ENCODE peak calls at places on chromosomes 3 and 15, in five cellular contexts. N is EH; Y is CD4-positive, alpha-beta memory T cell; G is body of pancreas; V is left ventricle myocardium inferior. P is an unnamed sample.

GRCh38 chr3:46882377-46883015 is 5.0 kb downstream of the PTH1R start:
- DNase-seq in N (peak), Y (no peak), G (no peak), V (no peak), P (no peak)

GRCh38 chr3:128502712-128503111 is 9.7 kb upstream of the GATA2 start:
- DNase-seq in N (no peak), Y (no peak), G (no peak), V (no peak), P (no peak)

GRCh38 chr3:71451812-71452211 is 131.7 kb downstream of the FOXP1 start:
- DNase-seq in N (no peak), Y (no peak), G (no peak), V (no peak), P (no peak)

GRCh38 chr15:101652783-101653430 is 726 bp upstream of the TM2D3 start:
- DNase-seq in N (peak), Y (no peak), G (peak), V (no peak), P (peak)

GRCh38 chr3:55189359-55189801 is 261.5 kb upstream of the LRTM1 start:
- DNase-seq in N (peak), Y (no peak), G (no peak), V (no peak), P (no peak)

GRCh38 chr15:64187396-64188191 is 24.8 kb upstream of the PPIB start:
- DNase-seq in N (peak), Y (no peak), G (no peak), V (no peak), P (no peak)

GRCh38 chr3:59699648-59700320 is 650.0 kb upstream of the CFAP20DC start:
- DNase-seq in N (no peak), Y (no peak), G (no peak), V (no peak), P (no peak)

GRCh38 chr15:71601038-71601869 is 209.1 kb upstream of the NR2E3 start:
- DNase-seq in N (peak), Y (no peak), G (no peak), V (no peak), P (no peak)

GRCh38 chr3:32177702-32178198 is 60.7 kb upstream of the CMTM8 start:
- DNase-seq in N (peak), Y (peak), G (peak), V (no peak), P (peak)

GRCh38 chr3:49295489-49296058 is 18.5 kb upstream of the C3orf62 start:
- DNase-seq in N (peak), Y (peak), G (peak), V (no peak), P (no peak)

GRCh38 chr3:52851348-52851747 is 16.5 kb upstream of the MUSTN1 start:
- DNase-seq in N (peak), Y (peak), G (peak), V (no peak), P (peak)

GRCh38 chr15:68599560-68600071 is 20.8 kb downstream of the CORO2B start:
- DNase-seq in N (peak), Y (no peak), G (no peak), V (peak), P (peak)

GRCh38 chr3:195033531-195034091 is 237.3 kb downstream of the XXYLT1 start:
- DNase-seq in N (no peak), Y (no peak), G (peak), V (no peak), P (peak)

GRCh38 chr3:195154793-195155535 is 116.0 kb downstream of the XXYLT1 start:
- DNase-seq in N (peak), Y (no peak), G (peak), V (peak), P (peak)

GRCh38 chr3:98450372-98450771 is 12.6 kb upstream of the OR5K1 start:
- DNase-seq in N (no peak), Y (no peak), G (no peak), V (no peak), P (no peak)

GRCh38 chr3:62607287-62608029 is 234.1 kb upstream of the FEZF2 start:
- DNase-seq in N (peak), Y (no peak), G (no peak), V (peak), P (no peak)

GRCh38 chr3:132784502-132785025 is 62.4 kb upstream of the NPHP3 start:
- DNase-seq in N (peak), Y (no peak), G (no peak), V (no peak), P (no peak)

GRCh38 chr3:39102504-39103323 is 4.7 kb downstream of the GORASP1 start:
- DNase-seq in N (no peak), Y (no peak), G (no peak), V (no peak), P (no peak)

GRCh38 chr3:186128158-186128557 is 19.3 kb upstream of the ETV5 start:
- DNase-seq in N (no peak), Y (no peak), G (no peak), V (no peak), P (no peak)

GRCh38 chr15:20344601-20345400 is 196.8 kb downstream of the GOLGA6L6 start:
- DNase-seq in N (no peak), Y (no peak), G (no peak), V (no peak), P (no peak)

GRCh38 chr3:33879540-33879939 is 81.1 kb downstream of the PDCD6IP start:
- DNase-seq in N (no peak), Y (no peak), G (no peak), V (no peak), P (no peak)

GRCh38 chr3:46162975-46163550 is 45.0 kb downstream of the CCR1 start:
- DNase-seq in N (no peak), Y (no peak), G (no peak), V (no peak), P (no peak)

GRCh38 chr3:29284578-29284977 is 3.7 kb downstream of the RBMS3 start:
- DNase-seq in N (peak), Y (no peak), G (no peak), V (no peak), P (no peak)

GRCh38 chr3:188126271-188126670 is 27.7 kb upstream of the LPP start:
- DNase-seq in N (peak), Y (no peak), G (no peak), V (no peak), P (no peak)

GRCh38 chr15:95076381-95076780 is 845.0 kb downstream of the MCTP2 start:
- DNase-seq in N (no peak), Y (no peak), G (no peak), V (no peak), P (no peak)

GRCh38 chr3:159186581-159186980 is 384.7 kb downstream of the MFSD1 start:
- DNase-seq in N (no peak), Y (no peak), G (no peak), V (no peak), P (no peak)

GRCh38 chr3:140341817-140342403 is 336.0 kb upstream of the TRIM42 start:
- DNase-seq in N (no peak), Y (no peak), G (no peak), V (no peak), P (peak)

GRCh38 chr3:66502981-66503380 is 2.2 kb upstream of the LRIG1 start:
- DNase-seq in N (no peak), Y (no peak), G (no peak), V (no peak), P (no peak)

GRCh38 chr15:74314897-74315438 is 52.5 kb downstream of the CYP11A1 start:
- DNase-seq in N (no peak), Y (no peak), G (no peak), V (peak), P (no peak)

GRCh38 chr15:83784975-83785374 is 131.1 kb downstream of the ADAMTSL3 start:
- DNase-seq in N (no peak), Y (no peak), G (no peak), V (no peak), P (no peak)

GRCh38 chr3:129942296-129942695 is 32.2 kb upstream of the TRH start:
- DNase-seq in N (peak), Y (peak), G (peak), V (peak), P (peak)

GRCh38 chr3:43023066-43023465 is 44.0 kb downstream of the GASK1A start:
- DNase-seq in N (no peak), Y (no peak), G (no peak), V (no peak), P (no peak)

GRCh38 chr3:47265008-47265407 is 17.6 kb downstream of the KIF9 start:
- DNase-seq in N (no peak), Y (no peak), G (no peak), V (no peak), P (no peak)